ENCODE peak calls at places on chromosomes 7 and 10, in nine cellular contexts. V, C, Q, E, W, M, N, L and B are unnamed samples.

GRCh38 chr10:64209574-64209973 is 688.4 kb downstream of the REEP3 start:
- DNase-seq in V (no peak), C (no peak), Q (no peak), E (peak), W (no peak), M (peak), N (no peak), L (no peak), B (no peak)

GRCh38 chr7:158228131-158228530 is 359.5 kb downstream of the PTPRN2 start:
- DNase-seq in V (no peak), C (no peak), Q (no peak), E (no peak), W (no peak), M (no peak), N (no peak), L (no peak), B (no peak)

GRCh38 chr10:7520496-7521485 is 110.0 kb upstream of the SFMBT2 start:
- DNase-seq in V (no peak), C (no peak), Q (no peak), E (no peak), W (no peak), M (no peak), N (peak), L (no peak), B (peak)

GRCh38 chr7:19116121-19117080 is 1.0 kb downstream of the TWIST1 start:
- DNase-seq in V (no peak), C (no peak), Q (no peak), E (no peak), W (peak), M (peak), N (no peak), L (no peak), B (no peak)

GRCh38 chr10:12489806-12490205 is 140.5 kb downstream of the CAMK1D start:
- DNase-seq in V (no peak), C (no peak), Q (no peak), E (no peak), W (no peak), M (no peak), N (no peak), L (no peak), B (no peak)

GRCh38 chr7:107686816-107687387 is 26.3 kb downstream of the SLC26A4 start:
- DNase-seq in V (no peak), C (no peak), Q (no peak), E (no peak), W (no peak), M (no peak), N (no peak), L (no peak), B (no peak)

GRCh38 chr10:75115137-75115536 is 3.7 kb downstream of the SAMD8 start:
- DNase-seq in V (no peak), C (no peak), Q (no peak), E (no peak), W (no peak), M (no peak), N (no peak), L (no peak), B (no peak)

GRCh38 chr7:33774762-33775523 is 130.4 kb upstream of the BMPER start:
- DNase-seq in V (peak), C (peak), Q (no peak), E (no peak), W (no peak), M (peak), N (no peak), L (peak), B (no peak)

GRCh38 chr7:141074162-141074989 is 512 bp downstream of the TMEM178B start:
- DNase-seq in V (no peak), C (no peak), Q (no peak), E (no peak), W (peak), M (no peak), N (no peak), L (no peak), B (no peak)

GRCh38 chr7:73615886-73616285 is 8.4 kb downstream of the MLXIPL start:
- DNase-seq in V (no peak), C (no peak), Q (no peak), E (no peak), W (no peak), M (no peak), N (no peak), L (no peak), B (no peak)

GRCh38 chr10:106997721-106998120 is 166.8 kb downstream of the SORCS1 start:
- DNase-seq in V (no peak), C (peak), Q (no peak), E (no peak), W (no peak), M (no peak), N (no peak), L (no peak), B (no peak)

GRCh38 chr7:142733271-142733670 is 16.0 kb upstream of the PRSS1 start:
- DNase-seq in V (no peak), C (no peak), Q (no peak), E (no peak), W (no peak), M (no peak), N (no peak), L (no peak), B (no peak)

GRCh38 chr7:138065827-138066226 is 10.4 kb upstream of the AKR1D1 start:
- DNase-seq in V (no peak), C (no peak), Q (peak), E (no peak), W (no peak), M (no peak), N (no peak), L (no peak), B (no peak)

GRCh38 chr7:31095286-31096197 is 43.4 kb downstream of the ADCYAP1R1 start:
- DNase-seq in V (peak), C (no peak), Q (no peak), E (no peak), W (no peak), M (peak), N (no peak), L (no peak), B (peak)

GRCh38 chr10:109906346-109906745 is 17.0 kb downstream of the XPNPEP1 start:
- DNase-seq in V (no peak), C (peak), Q (no peak), E (no peak), W (no peak), M (no peak), N (no peak), L (no peak), B (no peak)

GRCh38 chr7:25663877-25664276 is 435.6 kb upstream of the NPVF start:
- DNase-seq in V (no peak), C (no peak), Q (no peak), E (no peak), W (no peak), M (no peak), N (no peak), L (no peak), B (no peak)

GRCh38 chr7:25664593-25664992 is 436.3 kb upstream of the NPVF start:
- DNase-seq in V (no peak), C (no peak), Q (no peak), E (no peak), W (no peak), M (no peak), N (no peak), L (no peak), B (no peak)

GRCh38 chr7:25665346-25665745 is 437.1 kb upstream of the NPVF start:
- DNase-seq in V (no peak), C (peak), Q (no peak), E (no peak), W (no peak), M (peak), N (no peak), L (no peak), B (peak)

GRCh38 chr7:25665903-25666670 is 437.8 kb upstream of the NPVF start:
- DNase-seq in V (no peak), C (no peak), Q (no peak), E (no peak), W (no peak), M (no peak), N (no peak), L (no peak), B (no peak)

DNA sequence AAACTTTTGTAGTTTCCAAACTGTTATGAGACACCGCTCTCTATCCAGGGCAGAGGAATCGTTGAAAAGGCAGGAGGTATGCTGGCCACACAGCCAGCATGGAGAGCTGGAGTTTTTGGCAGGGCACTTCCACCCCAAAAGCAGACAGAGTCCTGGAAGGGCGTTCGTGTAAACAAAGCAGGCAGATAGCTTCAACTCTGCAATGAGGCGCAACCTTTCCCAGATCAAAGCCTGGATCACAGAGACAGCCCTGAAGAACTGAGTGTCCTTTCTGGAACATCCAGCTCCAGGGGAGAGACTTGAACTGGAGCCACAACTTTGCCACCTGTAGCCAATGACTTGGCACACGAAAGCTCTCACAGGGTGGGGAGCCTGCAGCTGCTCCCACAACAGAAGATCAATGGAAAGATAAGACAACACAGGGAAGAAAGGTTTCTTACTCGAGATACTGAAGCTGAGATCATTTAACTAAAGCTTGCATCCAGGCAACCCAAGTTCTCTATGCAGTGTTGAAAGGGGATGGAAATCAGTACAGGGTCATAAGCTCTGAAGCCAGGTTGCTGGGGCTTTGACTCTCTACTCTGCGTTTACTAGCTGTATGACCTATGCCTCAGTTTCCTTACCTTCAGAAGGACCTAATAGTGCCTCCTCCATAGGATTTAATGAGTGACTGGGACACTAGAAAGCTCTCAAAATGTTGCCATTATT is 434.7 kb upstream of the NPVF start:
- DNase-seq in V (no peak), C (peak), Q (no peak), E (no peak), W (no peak), M (peak), N (no peak), L (no peak), B (no peak)
- TF ChIP-seq POLR2AphosphoS5 in V (no peak), C (no peak), Q (no peak), E (no peak), W (no peak), M (peak), N (no peak), L (peak), B (no peak)

DNA sequence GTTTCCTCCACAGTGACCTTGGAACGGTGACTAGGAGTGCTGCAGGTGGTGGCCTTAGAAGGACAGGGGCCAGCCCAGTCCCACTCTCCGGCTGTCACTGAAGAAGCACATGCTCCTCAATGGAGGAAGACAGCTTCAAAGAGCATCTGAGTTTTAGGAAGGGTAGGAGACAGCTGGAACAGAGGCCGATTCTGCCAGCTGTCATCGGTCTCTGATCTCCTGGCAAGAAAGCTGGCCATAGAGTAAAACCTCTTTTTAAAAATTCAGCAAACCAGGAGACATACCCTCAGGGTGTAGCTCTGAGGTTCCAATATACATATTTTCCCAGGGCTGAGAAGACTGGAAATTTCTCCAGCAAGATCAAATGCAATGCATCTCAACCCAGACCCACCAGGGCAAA is 55.9 kb downstream of the KCNMA1 start:
- DNase-seq in V (no peak), C (no peak), Q (no peak), E (no peak), W (no peak), M (peak), N (no peak), L (no peak), B (no peak)
- H3K27ac ChIP-seq in V (no peak), C (no peak), Q (no peak), E (no peak), W (no peak), M (no peak), N (no peak), L (no peak), B (no peak)

DNA sequence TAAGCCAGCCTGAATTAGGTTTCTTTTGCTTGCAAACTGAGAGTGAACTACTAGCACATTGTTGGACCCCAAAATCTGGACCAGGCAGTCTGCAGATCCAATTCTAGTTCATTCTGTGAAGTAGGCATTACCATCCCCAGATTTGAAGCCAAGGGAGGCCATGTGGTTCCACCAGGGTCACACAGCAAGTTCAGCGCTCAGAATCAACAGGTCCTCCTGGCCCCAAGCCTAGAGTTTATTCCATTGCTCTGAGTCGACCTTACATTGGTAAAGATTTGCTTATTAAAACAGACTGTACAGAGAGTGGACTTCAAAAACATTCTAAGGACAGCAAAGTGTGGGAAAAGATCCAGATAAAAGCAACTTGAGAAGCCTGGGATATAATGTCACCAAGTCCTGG is 50.9 kb downstream of the AFAP1L2 start:
- DNase-seq in V (no peak), C (no peak), Q (no peak), E (no peak), W (no peak), M (no peak), N (no peak), L (no peak), B (no peak)
- TF ChIP-seq POLR2A in V (no peak), C (no peak), Q (no peak), E (no peak), W (no peak), M (no peak), N (no peak), L (no peak), B (no peak)

GRCh38 chr10:86411281-86411841 is 44.8 kb upstream of the GRID1 start:
- DNase-seq in V (no peak), C (no peak), Q (peak), E (no peak), W (no peak), M (no peak), N (peak), L (no peak), B (no peak)
- TF ChIP-seq POLR2AphosphoS5 in V (no peak), C (peak), Q (no peak), E (no peak), W (no peak), M (no peak), N (peak), L (peak), B (no peak)

GRCh38 chr7:82257118-82257695 is 186.4 kb downstream of the CACNA2D1 start:
- DNase-seq in V (no peak), C (no peak), Q (no peak), E (no peak), W (no peak), M (no peak), N (no peak), L (no peak), B (no peak)

GRCh38 chr7:82249979-82250378 is 193.6 kb downstream of the CACNA2D1 start:
- DNase-seq in V (no peak), C (no peak), Q (no peak), E (no peak), W (no peak), M (no peak), N (no peak), L (no peak), B (no peak)

GRCh38 chr7:82250598-82250997 is 193.0 kb downstream of the CACNA2D1 start:
- DNase-seq in V (no peak), C (no peak), Q (no peak), E (no peak), W (no peak), M (no peak), N (no peak), L (no peak), B (no peak)

DNA sequence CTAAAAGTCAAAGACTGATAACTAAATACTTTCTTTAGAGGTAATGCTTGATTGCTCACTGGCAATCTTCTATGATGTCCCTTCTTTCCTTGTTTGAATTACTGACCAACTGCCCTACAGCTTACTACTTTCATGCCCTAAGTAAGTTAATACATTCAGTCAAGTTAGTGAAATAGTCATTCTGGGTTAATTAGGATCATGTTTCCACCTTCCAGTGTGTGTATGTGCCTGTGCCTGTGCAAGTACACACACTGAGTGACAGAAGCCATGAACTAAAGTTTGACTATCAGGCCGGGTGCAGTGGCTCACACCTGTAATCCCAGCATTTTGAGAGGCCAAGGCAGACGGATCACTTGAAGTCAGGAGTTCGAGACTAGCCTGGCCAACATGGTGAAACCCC is 187.9 kb downstream of the CACNA2D1 start:
- DNase-seq in V (no peak), C (no peak), Q (no peak), E (no peak), W (no peak), M (no peak), N (no peak), L (no peak), B (no peak)
- H3K27ac ChIP-seq in V (no peak), C (no peak), Q (no peak), E (no peak), W (no peak), M (no peak), N (no peak), L (no peak), B (no peak)

GRCh38 chr7:129332354-129333056 is 101.7 kb upstream of the STRIP2 start:
- DNase-seq in V (no peak), C (no peak), Q (no peak), E (no peak), W (no peak), M (no peak), N (no peak), L (no peak), B (no peak)
- TF ChIP-seq POLR2A in V (no peak), C (no peak), Q (no peak), E (no peak), W (no peak), M (no peak), N (no peak), L (no peak), B (no peak)

DNA sequence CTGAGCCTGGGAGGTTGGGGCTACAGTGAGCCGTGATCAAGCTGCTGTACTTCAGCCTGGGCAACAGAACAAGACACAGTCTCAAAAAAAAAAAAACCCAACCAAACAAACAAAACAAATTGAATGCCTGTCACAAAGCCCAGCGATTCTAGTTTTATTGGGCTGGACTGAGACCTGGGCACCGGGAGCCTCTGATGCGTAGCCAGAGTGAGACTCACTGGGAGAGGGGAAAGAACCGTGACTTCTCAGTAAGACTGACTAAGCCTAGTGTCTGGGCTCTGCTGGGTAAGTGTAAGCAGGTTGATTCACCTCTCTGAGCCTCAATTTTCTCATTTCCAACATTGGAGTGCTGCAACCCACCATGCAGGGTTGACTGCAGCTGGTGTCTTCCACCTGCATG is 10.1 kb upstream of the LEP start:
- DNase-seq in V (no peak), C (no peak), Q (no peak), E (no peak), W (no peak), M (no peak), N (no peak), L (no peak), B (no peak)
- TF ChIP-seq POLR2AphosphoS5 in V (no peak), C (no peak), Q (no peak), E (no peak), W (no peak), M (no peak), N (no peak), L (no peak), B (no peak)

GRCh38 chr10:98295401-98295811 is 27.4 kb upstream of the LOXL4 start:
- DNase-seq in V (no peak), C (no peak), Q (no peak), E (no peak), W (no peak), M (no peak), N (peak), L (no peak), B (no peak)
- H3K27ac ChIP-seq in V (no peak), C (no peak), Q (no peak), E (no peak), W (no peak), M (no peak), N (no peak), L (no peak), B (peak)

GRCh38 chr7:37359180-37359579 is 89.5 kb downstream of the ELMO1 start:
- DNase-seq in V (no peak), C (no peak), Q (no peak), E (no peak), W (no peak), M (no peak), N (no peak), L (no peak), B (no peak)
- TF ChIP-seq POLR2A in V (no peak), C (no peak), Q (no peak), E (no peak), W (no peak), M (no peak), N (no peak), L (no peak), B (no peak)